ENCODE peak calls at places on chromosomes 11 and 22, in four cellular contexts. P is frontal cortex, B is transverse colon, T is astrocyte. U is an unnamed sample.

GRCh38 chr11:116415095-116415494 is 357.7 kb downstream of the BUD13 start:
- DNase-seq in P (no peak), B (no peak), T (peak; percentile 64), U (no peak)

GRCh38 chr11:19380375-19380774 is 139.6 kb upstream of the E2F8 start:
- DNase-seq in P (no peak), B (no peak), T (peak; percentile 84), U (no peak)

GRCh38 chr11:31987118-31988005 is 103.5 kb upstream of the RCN1 start:
- DNase-seq in P (no peak), B (no peak), T (no peak), U (no peak)

GRCh38 chr22:27905638-27906037 is 13.4 kb downstream of the PITPNB start:
- DNase-seq in P (no peak), B (no peak), T (no peak), U (no peak)

GRCh38 chr11:8277691-8278090 is 14.0 kb upstream of the LMO1 start:
- DNase-seq in P (no peak), B (no peak), T (no peak), U (no peak)

GRCh38 chr22:28935713-28936112 is 52.3 kb downstream of the ZNRF3 start:
- DNase-seq in P (no peak), B (no peak), T (no peak), U (no peak)

GRCh38 chr22:46673677-46674236 is 53.6 kb downstream of the GRAMD4 start:
- DNase-seq in P (no peak), B (no peak), T (no peak), U (no peak)

GRCh38 chr22:37822079-37822833 is 926 bp upstream of the GALR3 start:
- DNase-seq in P (no peak), B (no peak), T (no peak), U (peak; percentile 27)

GRCh38 chr11:30725645-30726195 is 139.6 kb upstream of the MPPED2 start:
- DNase-seq in P (no peak), B (no peak), T (no peak), U (no peak)

GRCh38 chr11:67437082-67437821 is at the start of gene PTPRCAP:
- DNase-seq in P (no peak), B (peak; percentile 78), T (no peak), U (no peak)

GRCh38 chr22:46894851-46895640 is 132.6 kb downstream of the TBC1D22A start:
- DNase-seq in P (no peak), B (no peak), T (no peak), U (no peak)

GRCh38 chr22:46286006-46286405 is 10.7 kb upstream of the GTSE1 start:
- DNase-seq in P (no peak), B (no peak), T (no peak), U (no peak)

GRCh38 chr11:72836111-72836510 is 21.9 kb downstream of the ATG16L2 start:
- DNase-seq in P (no peak), B (no peak), T (no peak), U (no peak)

GRCh38 chr22:46761017-46761416 is 1.4 kb upstream of the TBC1D22A start:
- DNase-seq in P (no peak), B (no peak), T (no peak), U (no peak)

GRCh38 chr22:45887202-45888131 is 89.5 kb downstream of the WNT7B start:
- DNase-seq in P (no peak), B (no peak), T (no peak), U (peak; percentile 89)

GRCh38 chr11:117391181-117391580 is 63.5 kb downstream of the CEP164 start:
- DNase-seq in P (no peak), B (no peak), T (no peak), U (no peak)

GRCh38 chr22:48486163-48486957 is 1341.3 kb downstream of the BRD1 start:
- DNase-seq in P (no peak), B (no peak), T (no peak), U (no peak)

GRCh38 chr11:64355078-64355940 is 3.7 kb upstream of the RPS6KA4 start:
- DNase-seq in P (peak; percentile 94), B (peak; percentile 66), T (peak; percentile 59), U (peak; percentile 72)

GRCh38 chr11:64723117-64723906 is at the start of gene NRXN2:
- DNase-seq in P (peak; percentile 99), B (peak; percentile 83), T (peak; percentile 53), U (peak; percentile 87)

GRCh38 chr11:83060965-83061364 is 10.7 kb downstream of the RAB30 start:
- DNase-seq in P (no peak), B (no peak), T (no peak), U (no peak)

GRCh38 chr11:68077617-68078592 is 39.1 kb downstream of the TCIRG1 start:
- DNase-seq in P (no peak), B (no peak), T (no peak), U (no peak)

GRCh38 chr11:27055065-27055682 is 14.6 kb downstream of the BBOX1 start:
- DNase-seq in P (no peak), B (peak; percentile 14), T (peak; percentile 91), U (peak; percentile 84)

GRCh38 chr11:25252854-25253253 is 756.0 kb downstream of the LUZP2 start:
- DNase-seq in P (no peak), B (no peak), T (no peak), U (no peak)

GRCh38 chr11:111598546-111598945 is 3.7 kb upstream of the SIK2 start:
- DNase-seq in P (no peak), B (no peak), T (peak; percentile 45), U (no peak)

GRCh38 chr11:8102965-8103364 is 22.0 kb downstream of the TUB start:
- DNase-seq in P (no peak), B (no peak), T (no peak), U (no peak)

GRCh38 chr22:25053153-25053805 is 100.8 kb downstream of the KIAA1671 start:
- DNase-seq in P (no peak), B (peak; percentile 65), T (no peak), U (no peak)

GRCh38 chr11:61654397-61654829 is 25.8 kb upstream of the DAGLA start:
- DNase-seq in P (no peak), B (peak; percentile 53), T (no peak), U (peak; percentile 46)

GRCh38 chr11:64864473-64865285 is 13.7 kb downstream of the EHD1 start:
- DNase-seq in P (peak; percentile 64), B (peak; percentile 66), T (peak; percentile 97), U (no peak)

GRCh38 chr11:28176231-28176853 is 68.2 kb downstream of the METTL15 start:
- DNase-seq in P (no peak), B (no peak), T (no peak), U (no peak)

GRCh38 chr11:123474994-123475393 is 44.9 kb downstream of the GRAMD1B start:
- DNase-seq in P (no peak), B (no peak), T (peak; percentile 64), U (peak; percentile 26)

GRCh38 chr22:26038365-26038764 is 130.9 kb upstream of the SEZ6L start:
- DNase-seq in P (no peak), B (no peak), T (no peak), U (no peak)

GRCh38 chr11:62573006-62573591 is 592 bp downstream of the EEF1G start:
- DNase-seq in P (no peak), B (no peak), T (no peak), U (no peak)

GRCh38 chr11:1570896-1571759 is 943 bp downstream of the DUSP8 start:
- DNase-seq in P (peak; percentile 35), B (no peak), T (no peak), U (no peak)

GRCh38 chr22:23231471-23232093 is 51.3 kb downstream of the BCR start:
- DNase-seq in P (no peak), B (no peak), T (no peak), U (no peak)

GRCh38 chr22:40200795-40201194 is 23.1 kb downstream of the TNRC6B start:
- DNase-seq in P (no peak), B (no peak), T (no peak), U (no peak)

GRCh38 chr22:37328017-37328416 is 45.7 kb downstream of the CYTH4 start:
- DNase-seq in P (no peak), B (no peak), T (peak; percentile 88), U (no peak)

GRCh38 chr11:19738124-19738523 is 25.5 kb downstream of the NAV2 start:
- DNase-seq in P (no peak), B (no peak), T (no peak), U (no peak)

U was measured in mucosa of gallbladder.